ENCODE peak calls at places on chromosomes 2 and 18, in four cellular contexts. One of them, this sample, is unnamed.
A peak's percentile ranks its signal among the peaks of the same experiment; 100 is the strongest.

GRCh38 chr2:231711677-231712461 is 3.5 kb downstream of the PTMA start:
- DNase-seq in activated CD4-positive, CD25-positive, alpha-beta regulatory T cell: no peak
- DNase-seq in posterior cingulate gyrus: no peak
- DNase-seq in epithelial cell of esophagus: no peak
- DNase-seq in this sample: no peak

GRCh38 chr2:10048501-10049171 is 5.3 kb downstream of the KLF11 start:
- DNase-seq in activated CD4-positive, CD25-positive, alpha-beta regulatory T cell: no peak
- DNase-seq in posterior cingulate gyrus: peak; percentile 62
- DNase-seq in epithelial cell of esophagus: peak; percentile 60
- DNase-seq in this sample: no peak

GRCh38 chr2:204808494-204808893 is 263.2 kb downstream of the PARD3B start:
- DNase-seq in activated CD4-positive, CD25-positive, alpha-beta regulatory T cell: no peak
- DNase-seq in posterior cingulate gyrus: no peak
- DNase-seq in epithelial cell of esophagus: no peak
- DNase-seq in this sample: no peak

GRCh38 chr2:239496700-239497099 is 95.9 kb upstream of the HDAC4 start:
- DNase-seq in activated CD4-positive, CD25-positive, alpha-beta regulatory T cell: no peak
- DNase-seq in posterior cingulate gyrus: peak; percentile 59
- DNase-seq in epithelial cell of esophagus: no peak
- DNase-seq in this sample: no peak

GRCh38 chr2:42098571-42099430 is 51.0 kb downstream of the PKDCC start:
- DNase-seq in activated CD4-positive, CD25-positive, alpha-beta regulatory T cell: no peak
- DNase-seq in posterior cingulate gyrus: no peak
- DNase-seq in epithelial cell of esophagus: no peak
- DNase-seq in this sample: no peak

GRCh38 chr2:28102455-28102874 is 211.9 kb downstream of the BABAM2 start:
- DNase-seq in activated CD4-positive, CD25-positive, alpha-beta regulatory T cell: no peak
- DNase-seq in posterior cingulate gyrus: no peak
- DNase-seq in epithelial cell of esophagus: peak; percentile 20
- DNase-seq in this sample: no peak

GRCh38 chr2:172562298-172562697 is 6.4 kb downstream of the PDK1 start:
- DNase-seq in activated CD4-positive, CD25-positive, alpha-beta regulatory T cell: no peak
- DNase-seq in posterior cingulate gyrus: no peak
- DNase-seq in epithelial cell of esophagus: no peak
- DNase-seq in this sample: no peak

GRCh38 chr2:231057590-231057989 is 923 bp downstream of the PSMD1 start:
- DNase-seq in activated CD4-positive, CD25-positive, alpha-beta regulatory T cell: no peak
- DNase-seq in posterior cingulate gyrus: no peak
- DNase-seq in epithelial cell of esophagus: peak; percentile 46
- DNase-seq in this sample: no peak

GRCh38 chr2:230503798-230504197 is 87.8 kb downstream of the SP100 start:
- DNase-seq in activated CD4-positive, CD25-positive, alpha-beta regulatory T cell: no peak
- DNase-seq in posterior cingulate gyrus: no peak
- DNase-seq in epithelial cell of esophagus: no peak
- DNase-seq in this sample: no peak

GRCh38 chr2:47867205-47867604 is 39.1 kb downstream of the FBXO11 start:
- DNase-seq in activated CD4-positive, CD25-positive, alpha-beta regulatory T cell: no peak
- DNase-seq in posterior cingulate gyrus: no peak
- DNase-seq in epithelial cell of esophagus: peak; percentile 72
- DNase-seq in this sample: no peak

GRCh38 chr2:180231015-180231414 is 223.9 kb upstream of the CWC22 start:
- DNase-seq in activated CD4-positive, CD25-positive, alpha-beta regulatory T cell: no peak
- DNase-seq in posterior cingulate gyrus: no peak
- DNase-seq in epithelial cell of esophagus: no peak
- DNase-seq in this sample: no peak

GRCh38 chr2:26479131-26479970 is 1.4 kb upstream of the OTOF start:
- DNase-seq in activated CD4-positive, CD25-positive, alpha-beta regulatory T cell: no peak
- DNase-seq in posterior cingulate gyrus: no peak
- DNase-seq in epithelial cell of esophagus: no peak
- DNase-seq in this sample: no peak

GRCh38 chr2:233140913-233141469 is 80.8 kb downstream of the INPP5D start:
- DNase-seq in activated CD4-positive, CD25-positive, alpha-beta regulatory T cell: no peak
- DNase-seq in posterior cingulate gyrus: no peak
- DNase-seq in epithelial cell of esophagus: no peak
- DNase-seq in this sample: no peak

GRCh38 chr2:48183991-48184390 is 277.7 kb upstream of the FBXO11 start:
- DNase-seq in activated CD4-positive, CD25-positive, alpha-beta regulatory T cell: no peak
- DNase-seq in posterior cingulate gyrus: no peak
- DNase-seq in epithelial cell of esophagus: no peak
- DNase-seq in this sample: no peak

GRCh38 chr18:77177009-77177408 is 44.4 kb upstream of the MBP start:
- DNase-seq in activated CD4-positive, CD25-positive, alpha-beta regulatory T cell: no peak
- DNase-seq in posterior cingulate gyrus: no peak
- DNase-seq in epithelial cell of esophagus: peak; percentile 90
- DNase-seq in this sample: no peak

GRCh38 chr18:3139406-3139805 is 80.4 kb downstream of the MYOM1 start:
- DNase-seq in activated CD4-positive, CD25-positive, alpha-beta regulatory T cell: no peak
- DNase-seq in posterior cingulate gyrus: no peak
- DNase-seq in epithelial cell of esophagus: no peak
- DNase-seq in this sample: no peak

GRCh38 chr2:39930175-39930926 is 151.3 kb upstream of the THUMPD2 start:
- DNase-seq in activated CD4-positive, CD25-positive, alpha-beta regulatory T cell: no peak
- DNase-seq in posterior cingulate gyrus: no peak
- DNase-seq in epithelial cell of esophagus: no peak
- DNase-seq in this sample: no peak

GRCh38 chr2:161424179-161424763 is 8.2 kb downstream of the TBR1 start:
- DNase-seq in activated CD4-positive, CD25-positive, alpha-beta regulatory T cell: no peak
- DNase-seq in posterior cingulate gyrus: peak; percentile 71
- DNase-seq in epithelial cell of esophagus: no peak
- DNase-seq in this sample: no peak

GRCh38 chr2:38115216-38116012 is 39.5 kb upstream of the CYP1B1 start:
- DNase-seq in activated CD4-positive, CD25-positive, alpha-beta regulatory T cell: no peak
- DNase-seq in posterior cingulate gyrus: no peak
- DNase-seq in epithelial cell of esophagus: peak; percentile 78
- DNase-seq in this sample: no peak

This sample was measured in amygdala.